ENCODE peak calls at places on chromosomes 7 and 10, in nine cellular contexts. X, S, T, J, P, L, V, E and I are unnamed samples.

GRCh38 chr7:149414745-149415390 is 46.0 kb downstream of the ZNF777 start:
- DNase-seq in X (no peak), S (peak; percentile 79), T (peak; percentile 82), J (no peak), P (peak; percentile 76), L (no peak), V (peak; percentile 61), E (peak; percentile 82), I (peak; percentile 95)

GRCh38 chr10:119827430-119827829 is 45.2 kb downstream of the MCMBP start:
- DNase-seq in X (no peak), S (no peak), T (no peak), J (no peak), P (no peak), L (no peak), V (no peak), E (no peak), I (no peak)

GRCh38 chr10:3552281-3552680 is 232.7 kb downstream of the KLF6 start:
- DNase-seq in X (no peak), S (no peak), T (no peak), J (no peak), P (no peak), L (no peak), V (no peak), E (no peak), I (no peak)

GRCh38 chr10:46298346-46299266 is 11.8 kb downstream of the ANTXRL start:
- DNase-seq in X (no peak), S (no peak), T (no peak), J (no peak), P (no peak), L (no peak), V (no peak), E (no peak), I (no peak)

GRCh38 chr7:151018421-151019129 is 5.7 kb downstream of the ATG9B start:
- DNase-seq in X (no peak), S (peak; percentile 76), T (peak; percentile 44), J (no peak), P (no peak), L (no peak), V (no peak), E (no peak), I (peak; percentile 27)

GRCh38 chr10:132961-133898 is 2.0 kb upstream of the ZMYND11 start:
- DNase-seq in X (no peak), S (no peak), T (peak; percentile 79), J (peak; percentile 80), P (peak; percentile 89), L (no peak), V (no peak), E (no peak), I (peak; percentile 85)

GRCh38 chr7:50330254-50330653 is 25.7 kb downstream of the IKZF1 start:
- DNase-seq in X (no peak), S (no peak), T (no peak), J (no peak), P (no peak), L (no peak), V (no peak), E (no peak), I (no peak)

GRCh38 chr10:25820496-25821415 is 113.3 kb upstream of the MYO3A start:
- DNase-seq in X (no peak), S (no peak), T (no peak), J (no peak), P (peak; percentile 14), L (no peak), V (no peak), E (no peak), I (peak; percentile 7)

GRCh38 chr7:121279822-121280221 is 49.0 kb upstream of the WNT16 start:
- DNase-seq in X (no peak), S (no peak), T (peak; percentile 59), J (no peak), P (peak; percentile 47), L (no peak), V (no peak), E (no peak), I (no peak)

GRCh38 chr10:131901181-131901829 is 497 bp downstream of the PPP2R2D start:
- DNase-seq in X (no peak), S (peak; percentile 93), T (peak; percentile 21), J (no peak), P (no peak), L (peak; percentile 86), V (peak; percentile 48), E (peak; percentile 74), I (peak; percentile 34)

GRCh38 chr7:39741942-39742623 is 118.7 kb downstream of the RALA start:
- DNase-seq in X (peak; percentile 46), S (peak; percentile 83), T (peak; percentile 52), J (no peak), P (peak; percentile 26), L (peak; percentile 61), V (peak; percentile 47), E (no peak), I (peak; percentile 37)

GRCh38 chr7:1985071-1985470 is 247.7 kb downstream of the MAD1L1 start:
- DNase-seq in X (no peak), S (no peak), T (no peak), J (no peak), P (no peak), L (no peak), V (no peak), E (peak; percentile 34), I (no peak)

GRCh38 chr7:4739528-4739992 is 35.9 kb upstream of the AP5Z1 start:
- DNase-seq in X (peak; percentile 28), S (no peak), T (peak; percentile 76), J (peak; percentile 84), P (peak; percentile 45), L (no peak), V (no peak), E (peak; percentile 84), I (peak; percentile 81)

GRCh38 chr10:21265622-21266021 is 259.9 kb downstream of the SKIDA1 start:
- DNase-seq in X (no peak), S (no peak), T (peak; percentile 77), J (peak; percentile 28), P (peak; percentile 46), L (no peak), V (no peak), E (no peak), I (peak; percentile 54)

GRCh38 chr7:97959046-97959445 is 30.9 kb downstream of the OCM2 start:
- DNase-seq in X (no peak), S (no peak), T (no peak), J (no peak), P (no peak), L (no peak), V (no peak), E (no peak), I (no peak)

DNA sequence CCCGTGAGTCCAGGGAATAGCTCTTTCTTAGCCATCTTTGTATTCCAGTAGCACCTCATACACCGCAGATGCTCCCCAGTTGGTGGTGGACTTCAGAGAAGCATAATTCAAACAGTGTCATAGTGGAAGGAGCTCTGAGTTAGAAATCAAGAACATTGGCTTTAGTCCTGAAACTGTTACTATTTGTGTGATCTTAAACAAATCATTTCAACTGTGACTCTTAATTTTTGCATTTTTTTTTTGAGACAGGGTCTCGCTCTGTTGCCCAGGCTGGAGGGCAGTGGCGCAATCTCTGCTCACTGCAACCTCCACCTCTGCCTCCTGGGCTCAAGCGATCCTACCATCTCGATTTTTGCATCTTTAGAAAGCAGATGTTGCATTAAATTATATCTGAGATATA is 1.8 kb downstream of the BPGM start:
- DNase-seq in X (no peak), S (no peak), T (no peak), J (no peak), P (no peak), L (no peak), V (no peak), E (no peak), I (no peak)
- H3K4me3 ChIP-seq in X (no peak overlapping the region), S (no peak overlapping the region), T (no peak overlapping the region), J (no peak overlapping the region), P (no peak overlapping the region), L (no peak overlapping the region), V (no peak overlapping the region), E (no peak overlapping the region), I (no peak overlapping the region)

GRCh38 chr10:103241262-103242011 is 4.2 kb upstream of the RPEL1 start:
- DNase-seq in X (no peak), S (peak; percentile 82), T (peak; percentile 40), J (peak; percentile 50), P (peak; percentile 31), L (peak; percentile 88), V (no peak), E (peak; percentile 62), I (peak; percentile 46)

GRCh38 chr10:103232772-103233488 is 12.8 kb upstream of the RPEL1 start:
- DNase-seq in X (peak; percentile 21), S (no peak), T (peak; percentile 86), J (peak; percentile 88), P (peak; percentile 70), L (no peak), V (no peak), E (no peak), I (peak; percentile 74)

GRCh38 chr10:103235775-103236174 is 9.9 kb upstream of the RPEL1 start:
- DNase-seq in X (no peak), S (no peak), T (no peak), J (no peak), P (no peak), L (no peak), V (no peak), E (no peak), I (no peak)

GRCh38 chr10:103238506-103239252 is 7.0 kb upstream of the RPEL1 start:
- DNase-seq in X (peak; percentile 48), S (no peak), T (peak; percentile 73), J (peak; percentile 63), P (peak; percentile 34), L (peak; percentile 75), V (no peak), E (no peak), I (peak; percentile 86)
- TF ChIP-seq CTCF in X (peak; percentile 55), S (no peak), T (peak; percentile 74), J (peak; percentile 78), P (peak; percentile 22), L (no peak), V (peak; percentile 57), E (peak; percentile 16), I (peak; percentile 49)

GRCh38 chr10:66931949-66932343 is 6.1 kb downstream of the LRRTM3 start:
- DNase-seq in X (no peak), S (no peak), T (no peak), J (no peak), P (no peak), L (no peak), V (no peak), E (no peak), I (peak; percentile 5)
- H3K4me3 ChIP-seq in X (no peak overlapping the region), S (no peak overlapping the region), T (no peak overlapping the region), J (no peak overlapping the region), P (no peak overlapping the region), L (no peak overlapping the region), V (no peak overlapping the region), E (no peak overlapping the region), I (no peak overlapping the region)

GRCh38 chr7:127941471-127941870 is 89.8 kb downstream of the LRRC4 start:
- DNase-seq in X (no peak), S (no peak), T (no peak), J (no peak), P (no peak), L (no peak), V (no peak), E (no peak), I (no peak)

GRCh38 chr7:127935847-127936376 is 95.3 kb downstream of the LRRC4 start:
- DNase-seq in X (peak; percentile 18), S (no peak), T (no peak), J (no peak), P (no peak), L (no peak), V (no peak), E (no peak), I (no peak)

GRCh38 chr7:127940365-127941160 is 90.7 kb downstream of the LRRC4 start:
- DNase-seq in X (peak; percentile 14), S (no peak), T (peak; percentile 42), J (no peak), P (peak; percentile 43), L (no peak), V (no peak), E (no peak), I (no peak)

GRCh38 chr7:127937066-127937680 is 94.1 kb downstream of the LRRC4 start:
- DNase-seq in X (no peak), S (no peak), T (no peak), J (no peak), P (no peak), L (no peak), V (no peak), E (no peak), I (no peak)

GRCh38 chr7:127938588-127938987 is 92.6 kb downstream of the LRRC4 start:
- DNase-seq in X (no peak), S (no peak), T (peak; percentile 92), J (no peak), P (peak; percentile 87), L (no peak), V (no peak), E (no peak), I (peak; percentile 86)
- TF ChIP-seq CTCF in X (peak; percentile 10), S (no peak), T (peak; percentile 17), J (no peak), P (no peak), L (no peak), V (no peak), E (no peak), I (no peak)